ENCODE peak calls at places on chromosomes 6 and 20, in five cellular contexts. M is upper lobe of left lung, J is HepG2, Y is K562, Z is GM12878. K is an unnamed sample.

GRCh38 chr6:152716322-152716721 is 18.6 kb downstream of the MYCT1 start:
- ATAC-seq in M (no peak), J (no peak), Y (no peak), Z (no peak), K (no peak)

GRCh38 chr6:31592396-31592771 is 422 bp downstream of the NCR3 start:
- ATAC-seq in M (no peak), J (no peak), Y (no peak), Z (peak; percentile 6), K (no peak)

GRCh38 chr6:137277971-137278602 is 58.9 kb upstream of the IFNGR1 start:
- ATAC-seq in M (no peak), J (no peak), Y (no peak), Z (no peak), K (no peak)

GRCh38 chr20:49964964-49965780 is 17.6 kb upstream of the SNAI1 start:
- ATAC-seq in M (peak; percentile 51), J (peak; percentile 91), Y (peak; percentile 99), Z (peak; percentile 83), K (no peak)

GRCh38 chr20:48858075-48858790 is 30.4 kb upstream of the PREX1 start:
- ATAC-seq in M (peak; percentile 60), J (peak; percentile 33), Y (peak; percentile 67), Z (no peak), K (no peak)

GRCh38 chr6:11428895-11429294 is 108.7 kb upstream of the TMEM170B start:
- ATAC-seq in M (no peak), J (peak; percentile 70), Y (no peak), Z (peak; percentile 81), K (peak; percentile 63)

GRCh38 chr6:90177544-90178293 is 118.9 kb downstream of the BACH2 start:
- ATAC-seq in M (peak; percentile 21), J (no peak), Y (no peak), Z (no peak), K (peak; percentile 22)

GRCh38 chr6:36323062-36323461 is 13.6 kb downstream of the BNIP5 start:
- ATAC-seq in M (no peak), J (peak; percentile 47), Y (no peak), Z (peak; percentile 48), K (no peak)

GRCh38 chr6:47180633-47181032 is 129.1 kb downstream of the TNFRSF21 start:
- ATAC-seq in M (no peak), J (peak; percentile 69), Y (peak; percentile 53), Z (no peak), K (no peak)

GRCh38 chr6:151004415-151005024 is 139.0 kb downstream of the MTHFD1L start:
- ATAC-seq in M (peak; percentile 82), J (no peak), Y (no peak), Z (no peak), K (peak; percentile 73)

GRCh38 chr6:29617782-29618557 is 15.0 kb downstream of the GABBR1 start:
- ATAC-seq in M (no peak), J (peak; percentile 86), Y (peak; percentile 94), Z (peak; percentile 75), K (no peak)

GRCh38 chr6:135519343-135519742 is 21.8 kb upstream of the AHI1 start:
- ATAC-seq in M (no peak), J (no peak), Y (no peak), Z (no peak), K (no peak)

GRCh38 chr6:43990275-43990626 is 137.0 kb downstream of the MRPL14 start:
- ATAC-seq in M (no peak), J (peak; percentile 41), Y (no peak), Z (no peak), K (peak; percentile 57)

GRCh38 chr6:159754959-159755914 is 6.6 kb upstream of the ACAT2 start:
- ATAC-seq in M (peak; percentile 10), J (no peak), Y (no peak), Z (no peak), K (peak; percentile 31)

GRCh38 chr6:34908194-34908593 is 19.1 kb downstream of the ANKS1A start:
- ATAC-seq in M (no peak), J (no peak), Y (peak; percentile 72), Z (no peak), K (no peak)

GRCh38 chr20:11716239-11716944 is 201.3 kb upstream of the BTBD3 start:
- ATAC-seq in M (no peak), J (peak; percentile 99), Y (no peak), Z (peak; percentile 53), K (no peak)

GRCh38 chr6:41716516-41717446 is 18.6 kb downstream of the TFEB start:
- ATAC-seq in M (no peak), J (no peak), Y (no peak), Z (peak; percentile 10), K (no peak)
- H3K27ac ChIP-seq in M (no peak overlapping the region), J (no peak overlapping the region), Y (no peak overlapping the region), Z (peak overlapping the region; percentile 84), K (no peak overlapping the region)

GRCh38 chr20:22490287-22491187 is 93.8 kb downstream of the FOXA2 start:
- ATAC-seq in M (peak; percentile 71), J (peak; percentile 99), Y (no peak), Z (no peak), K (no peak)
- TF ChIP-seq POLR2AphosphoS5 in M (no peak), J (peak; percentile 71), Y (no peak), Z (no peak), K (no peak)

GRCh38 chr20:56783826-56784225 is 154.7 kb downstream of the TFAP2C start:
- ATAC-seq in M (no peak), J (no peak), Y (no peak), Z (no peak), K (no peak)
- TF ChIP-seq EP300 in M (no peak), J (no peak), Y (no peak), Z (no peak), K (no peak)

DNA sequence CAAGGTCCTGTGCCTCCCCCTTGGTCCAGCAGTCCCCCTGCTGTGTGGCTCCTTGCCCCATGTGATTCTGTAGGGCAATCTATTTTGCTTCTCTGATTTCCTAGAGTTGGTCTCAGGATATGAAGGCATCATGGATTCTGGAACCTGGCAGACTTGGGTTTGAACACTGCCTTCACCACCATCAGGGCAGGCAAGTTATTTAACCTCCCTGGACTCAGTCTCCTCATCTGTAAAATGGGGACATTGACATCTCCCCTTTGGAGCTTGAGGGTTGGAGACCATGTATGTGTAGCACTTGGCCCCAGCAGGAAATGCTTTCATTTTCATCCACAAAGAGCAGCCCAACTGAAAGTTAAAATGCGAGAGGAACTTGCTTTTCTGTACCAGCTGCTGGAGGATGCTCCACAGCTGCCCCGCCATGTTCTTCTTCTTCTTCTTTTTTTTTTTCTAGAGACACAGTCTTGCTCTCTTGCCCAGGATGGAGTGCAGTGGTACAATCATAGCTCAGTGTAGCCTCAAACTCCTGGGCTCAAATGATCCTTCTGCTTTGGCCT is 6.7 kb downstream of the TOX2 start:
- ATAC-seq in M (no peak), J (no peak), Y (no peak), Z (peak; percentile 27), K (no peak)
- H3K27ac ChIP-seq in M (no peak overlapping the region), J (no peak overlapping the region), Y (no peak overlapping the region), Z (no peak overlapping the region), K (no peak overlapping the region)

GRCh38 chr6:7974553-7974931 is 64.0 kb upstream of the TXNDC5 start:
- ATAC-seq in M (no peak), J (peak; percentile 7), Y (peak; percentile 16), Z (no peak), K (no peak)

GRCh38 chr6:7976485-7977010 is 66.0 kb upstream of the TXNDC5 start:
- ATAC-seq in M (no peak), J (no peak), Y (no peak), Z (no peak), K (no peak)

GRCh38 chr6:7973603-7974002 is 63.0 kb upstream of the TXNDC5 start:
- ATAC-seq in M (no peak), J (no peak), Y (no peak), Z (no peak), K (no peak)

GRCh38 chr6:7975764-7976146 is 65.2 kb upstream of the TXNDC5 start:
- ATAC-seq in M (peak; percentile 29), J (peak; percentile 69), Y (peak; percentile 15), Z (peak; percentile 21), K (peak; percentile 20)

DNA sequence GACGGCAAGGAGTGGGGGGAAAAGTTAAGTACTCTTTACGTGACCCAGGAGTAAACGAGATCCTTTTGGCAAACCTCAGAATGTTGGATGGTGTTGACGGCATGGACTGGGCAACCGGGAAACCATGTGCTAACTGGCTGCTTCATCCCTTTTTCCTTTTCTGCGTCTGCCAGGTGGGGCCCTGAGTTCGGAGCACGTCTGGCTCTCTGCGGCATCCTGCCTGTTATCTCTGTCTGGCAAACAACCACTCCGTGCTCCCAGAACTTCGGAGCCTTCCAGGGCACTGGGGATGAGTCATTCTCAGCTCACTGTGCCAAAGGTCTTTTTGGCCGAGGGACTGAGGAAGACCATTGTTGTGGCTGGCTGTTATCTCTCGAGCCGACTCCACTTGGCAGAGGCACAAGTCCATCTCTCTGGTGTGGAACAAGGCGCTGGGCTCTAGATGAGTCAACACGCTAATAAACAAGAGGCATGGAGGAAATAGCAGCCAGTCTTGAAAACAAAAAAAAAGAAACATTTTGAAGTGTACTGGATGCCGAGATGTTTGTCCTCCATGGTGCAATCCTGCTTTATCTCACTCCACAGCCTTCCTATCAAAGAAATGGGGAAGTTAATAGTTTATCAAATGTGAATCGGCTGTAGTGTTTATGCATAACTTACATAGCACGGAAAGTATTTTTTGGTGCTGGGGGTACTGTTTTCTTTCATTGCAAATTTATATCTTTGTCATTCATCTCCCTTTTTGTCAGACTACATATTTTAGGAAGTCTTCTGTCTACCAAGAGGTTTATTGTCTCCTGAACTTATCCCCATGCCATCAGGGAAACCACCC is 64.6 kb upstream of the TXNDC5 start:
- ATAC-seq in M (peak; percentile 94), J (peak; percentile 97), Y (peak; percentile 97), Z (no peak), K (peak; percentile 91)
- TF ChIP-seq POLR2AphosphoS5 in M (peak; percentile 66), J (no peak), Y (peak; percentile 77), Z (no peak), K (peak; percentile 32)